ENCODE peak calls at places on chromosomes 5 and 9, in seven cellular contexts. One of them, this sample, is unnamed.

GRCh38 chr5:123176938-123177275 is 87.9 kb downstream of the PRDM6 start:
- DNase-seq in astrocyte: no peak
- DNase-seq in CD8-positive, alpha-beta memory T cell: no peak
- DNase-seq in AG09309: no peak
- DNase-seq in left ventricle myocardium inferior: no peak
- DNase-seq in astrocyte of the cerebellum: no peak
- DNase-seq in cardiac muscle cell: no peak
- DNase-seq in this sample: no peak

GRCh38 chr9:107933042-107933441 is 443.5 kb upstream of the KLF4 start:
- DNase-seq in left ventricle myocardium inferior: no peak
- DNase-seq in astrocyte: no peak
- DNase-seq in CD8-positive, alpha-beta memory T cell: no peak
- DNase-seq in astrocyte of the cerebellum: no peak
- DNase-seq in cardiac muscle cell: no peak
- DNase-seq in AG09309: no peak
- DNase-seq in this sample: peak

GRCh38 chr5:149328177-149328576 is 17.1 kb upstream of the GRPEL2 start:
- DNase-seq in astrocyte of the cerebellum: no peak
- DNase-seq in AG09309: no peak
- DNase-seq in cardiac muscle cell: no peak
- DNase-seq in astrocyte: no peak
- DNase-seq in CD8-positive, alpha-beta memory T cell: no peak
- DNase-seq in left ventricle myocardium inferior: no peak
- DNase-seq in this sample: no peak

GRCh38 chr5:146283344-146283761 is 55.3 kb upstream of the POU4F3 start:
- DNase-seq in astrocyte of the cerebellum: peak
- DNase-seq in cardiac muscle cell: no peak
- DNase-seq in CD8-positive, alpha-beta memory T cell: no peak
- DNase-seq in AG09309: peak
- DNase-seq in astrocyte: peak
- DNase-seq in left ventricle myocardium inferior: no peak
- DNase-seq in this sample: peak

GRCh38 chr5:98163796-98164493 is 609.5 kb upstream of the RGMB start:
- DNase-seq in left ventricle myocardium inferior: no peak
- DNase-seq in astrocyte: no peak
- DNase-seq in astrocyte of the cerebellum: no peak
- DNase-seq in CD8-positive, alpha-beta memory T cell: no peak
- DNase-seq in AG09309: no peak
- DNase-seq in cardiac muscle cell: no peak
- DNase-seq in this sample: no peak

GRCh38 chr9:128160603-128160987 is 530 bp downstream of the BBLN start:
- DNase-seq in CD8-positive, alpha-beta memory T cell: no peak
- DNase-seq in AG09309: no peak
- DNase-seq in left ventricle myocardium inferior: no peak
- DNase-seq in astrocyte: no peak
- DNase-seq in astrocyte of the cerebellum: no peak
- DNase-seq in cardiac muscle cell: no peak
- DNase-seq in this sample: no peak

GRCh38 chr9:35940474-35941467 is 17.2 kb downstream of the OR2S2 start:
- DNase-seq in astrocyte: peak
- DNase-seq in CD8-positive, alpha-beta memory T cell: peak
- DNase-seq in astrocyte of the cerebellum: no peak
- DNase-seq in AG09309: no peak
- DNase-seq in cardiac muscle cell: no peak
- DNase-seq in left ventricle myocardium inferior: no peak
- DNase-seq in this sample: no peak

GRCh38 chr9:37215456-37216229 is 95.3 kb downstream of the ZCCHC7 start:
- DNase-seq in AG09309: peak
- DNase-seq in left ventricle myocardium inferior: no peak
- DNase-seq in CD8-positive, alpha-beta memory T cell: no peak
- DNase-seq in astrocyte of the cerebellum: no peak
- DNase-seq in astrocyte: peak
- DNase-seq in cardiac muscle cell: no peak
- DNase-seq in this sample: peak

GRCh38 chr5:134527156-134527960 is 1.9 kb downstream of the JADE2 start:
- DNase-seq in AG09309: peak
- DNase-seq in CD8-positive, alpha-beta memory T cell: peak
- DNase-seq in astrocyte: peak
- DNase-seq in left ventricle myocardium inferior: peak
- DNase-seq in astrocyte of the cerebellum: peak
- DNase-seq in cardiac muscle cell: peak
- DNase-seq in this sample: peak

GRCh38 chr5:43193171-43193951 is 1.3 kb downstream of the NIM1K start:
- DNase-seq in AG09309: peak
- DNase-seq in CD8-positive, alpha-beta memory T cell: peak
- DNase-seq in cardiac muscle cell: no peak
- DNase-seq in astrocyte of the cerebellum: peak
- DNase-seq in astrocyte: peak
- DNase-seq in left ventricle myocardium inferior: no peak
- DNase-seq in this sample: peak

GRCh38 chr9:34986541-34987047 is 3.0 kb upstream of the DNAJB5 start:
- DNase-seq in left ventricle myocardium inferior: peak
- DNase-seq in astrocyte of the cerebellum: no peak
- DNase-seq in cardiac muscle cell: no peak
- DNase-seq in astrocyte: peak
- DNase-seq in AG09309: no peak
- DNase-seq in CD8-positive, alpha-beta memory T cell: peak
- DNase-seq in this sample: no peak

GRCh38 chr5:38500861-38501260 is 55.6 kb downstream of the LIFR start:
- DNase-seq in cardiac muscle cell: no peak
- DNase-seq in AG09309: peak
- DNase-seq in left ventricle myocardium inferior: no peak
- DNase-seq in astrocyte of the cerebellum: peak
- DNase-seq in CD8-positive, alpha-beta memory T cell: no peak
- DNase-seq in astrocyte: peak
- DNase-seq in this sample: peak

GRCh38 chr5:133565993-133566392 is 46.3 kb downstream of the FSTL4 start:
- DNase-seq in AG09309: no peak
- DNase-seq in astrocyte of the cerebellum: peak
- DNase-seq in left ventricle myocardium inferior: no peak
- DNase-seq in CD8-positive, alpha-beta memory T cell: no peak
- DNase-seq in cardiac muscle cell: peak
- DNase-seq in astrocyte: peak
- DNase-seq in this sample: no peak

GRCh38 chr5:88502179-88503064 is 233.8 kb upstream of the TMEM161B start:
- DNase-seq in AG09309: no peak
- DNase-seq in left ventricle myocardium inferior: no peak
- DNase-seq in astrocyte: peak
- DNase-seq in astrocyte of the cerebellum: peak
- DNase-seq in CD8-positive, alpha-beta memory T cell: peak
- DNase-seq in cardiac muscle cell: no peak
- DNase-seq in this sample: no peak

GRCh38 chr5:107849118-107849517 is 178.4 kb upstream of the EFNA5 start:
- DNase-seq in AG09309: no peak
- DNase-seq in astrocyte: no peak
- DNase-seq in left ventricle myocardium inferior: no peak
- DNase-seq in astrocyte of the cerebellum: no peak
- DNase-seq in CD8-positive, alpha-beta memory T cell: no peak
- DNase-seq in cardiac muscle cell: no peak
- DNase-seq in this sample: no peak

GRCh38 chr5:115166744-115167393 is 2.8 kb downstream of the TRIM36 start:
- DNase-seq in astrocyte of the cerebellum: no peak
- DNase-seq in cardiac muscle cell: no peak
- DNase-seq in CD8-positive, alpha-beta memory T cell: no peak
- DNase-seq in AG09309: no peak
- DNase-seq in astrocyte: no peak
- DNase-seq in left ventricle myocardium inferior: no peak
- DNase-seq in this sample: no peak

GRCh38 chr9:98851730-98852462 is 44.4 kb downstream of the GALNT12 start:
- DNase-seq in astrocyte of the cerebellum: no peak
- DNase-seq in left ventricle myocardium inferior: no peak
- DNase-seq in astrocyte: no peak
- DNase-seq in CD8-positive, alpha-beta memory T cell: no peak
- DNase-seq in cardiac muscle cell: no peak
- DNase-seq in AG09309: no peak
- DNase-seq in this sample: no peak

GRCh38 chr9:15421532-15421931 is 1.1 kb upstream of the SNAPC3 start:
- DNase-seq in AG09309: no peak
- DNase-seq in astrocyte: no peak
- DNase-seq in cardiac muscle cell: no peak
- DNase-seq in left ventricle myocardium inferior: no peak
- DNase-seq in astrocyte of the cerebellum: no peak
- DNase-seq in CD8-positive, alpha-beta memory T cell: no peak
- DNase-seq in this sample: no peak

GRCh38 chr5:174501461-174502069 is 222.8 kb upstream of the MSX2 start:
- DNase-seq in cardiac muscle cell: no peak
- DNase-seq in astrocyte: peak
- DNase-seq in CD8-positive, alpha-beta memory T cell: no peak
- DNase-seq in AG09309: peak
- DNase-seq in astrocyte of the cerebellum: no peak
- DNase-seq in left ventricle myocardium inferior: no peak
- DNase-seq in this sample: peak

GRCh38 chr9:131769361-131769760 is 29.5 kb upstream of the RAPGEF1 start:
- DNase-seq in left ventricle myocardium inferior: no peak
- DNase-seq in AG09309: no peak
- DNase-seq in cardiac muscle cell: no peak
- DNase-seq in astrocyte: no peak
- DNase-seq in CD8-positive, alpha-beta memory T cell: no peak
- DNase-seq in astrocyte of the cerebellum: no peak
- DNase-seq in this sample: no peak

GRCh38 chr9:136572003-136572595 is 26.3 kb upstream of the NOTCH1 start:
- DNase-seq in cardiac muscle cell: peak
- DNase-seq in astrocyte of the cerebellum: peak
- DNase-seq in astrocyte: peak
- DNase-seq in left ventricle myocardium inferior: peak
- DNase-seq in AG09309: no peak
- DNase-seq in CD8-positive, alpha-beta memory T cell: no peak
- DNase-seq in this sample: peak
- H3K4me3 ChIP-seq in cardiac muscle cell: no peak
- H3K4me3 ChIP-seq in astrocyte of the cerebellum: no peak
- H3K4me3 ChIP-seq in astrocyte: no peak
- H3K4me3 ChIP-seq in left ventricle myocardium inferior: peak
- H3K4me3 ChIP-seq in AG09309: no peak
- H3K4me3 ChIP-seq in CD8-positive, alpha-beta memory T cell: no peak
- H3K4me3 ChIP-seq in this sample: no peak

GRCh38 chr5:161002571-161003074 is 150.6 kb upstream of the ATP10B start:
- DNase-seq in astrocyte: no peak
- DNase-seq in AG09309: no peak
- DNase-seq in cardiac muscle cell: no peak
- DNase-seq in CD8-positive, alpha-beta memory T cell: no peak
- DNase-seq in astrocyte of the cerebellum: no peak
- DNase-seq in left ventricle myocardium inferior: no peak
- DNase-seq in this sample: no peak
- H3K4me3 ChIP-seq in astrocyte: no peak
- H3K4me3 ChIP-seq in AG09309: no peak
- H3K4me3 ChIP-seq in cardiac muscle cell: no peak
- H3K4me3 ChIP-seq in CD8-positive, alpha-beta memory T cell: no peak
- H3K4me3 ChIP-seq in astrocyte of the cerebellum: no peak
- H3K4me3 ChIP-seq in left ventricle myocardium inferior: no peak
- H3K4me3 ChIP-seq in this sample: no peak

DNA sequence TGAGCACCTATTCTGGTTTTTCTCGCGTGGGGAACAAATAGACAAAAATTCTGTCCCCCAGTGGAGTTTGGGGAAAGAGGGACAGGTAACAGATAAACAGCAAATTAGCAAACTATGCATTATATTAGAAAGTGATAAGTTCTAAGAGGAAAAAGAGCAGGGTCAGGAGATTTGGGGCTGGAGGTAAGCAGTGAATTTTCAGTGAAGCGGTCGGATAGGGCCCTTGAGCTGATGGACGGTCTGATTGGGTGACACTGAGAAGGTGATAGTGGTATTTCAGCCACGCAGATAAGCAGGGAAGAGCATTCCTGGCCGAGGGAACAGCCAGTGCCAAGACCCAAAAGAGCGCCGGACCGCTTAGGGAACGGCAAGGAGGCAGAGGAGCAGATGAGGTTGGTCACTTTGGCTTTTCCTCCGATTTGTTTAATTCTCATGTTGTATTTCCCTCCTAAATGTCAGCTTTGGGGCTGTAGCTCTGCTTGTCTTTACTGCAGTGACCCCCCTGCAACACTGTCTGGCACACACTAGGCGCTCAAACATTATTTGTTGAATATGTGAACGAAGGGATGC is 1.0 kb upstream of the PTPN3 start:
- DNase-seq in CD8-positive, alpha-beta memory T cell: no peak
- DNase-seq in left ventricle myocardium inferior: no peak
- DNase-seq in astrocyte of the cerebellum: no peak
- DNase-seq in cardiac muscle cell: no peak
- DNase-seq in astrocyte: no peak
- DNase-seq in AG09309: no peak
- DNase-seq in this sample: no peak
- H3K4me3 ChIP-seq in CD8-positive, alpha-beta memory T cell: no peak
- H3K4me3 ChIP-seq in left ventricle myocardium inferior: peak
- H3K4me3 ChIP-seq in astrocyte of the cerebellum: peak
- H3K4me3 ChIP-seq in cardiac muscle cell: peak
- H3K4me3 ChIP-seq in astrocyte: peak
- H3K4me3 ChIP-seq in AG09309: no peak
- H3K4me3 ChIP-seq in this sample: peak

GRCh38 chr9:130627896-130628792 is 36.2 kb upstream of the PRDM12 start:
- DNase-seq in CD8-positive, alpha-beta memory T cell: no peak
- DNase-seq in left ventricle myocardium inferior: no peak
- DNase-seq in cardiac muscle cell: no peak
- DNase-seq in AG09309: no peak
- DNase-seq in astrocyte: no peak
- DNase-seq in astrocyte of the cerebellum: no peak
- DNase-seq in this sample: no peak

GRCh38 chr9:130627051-130627450 is 37.3 kb upstream of the PRDM12 start:
- DNase-seq in CD8-positive, alpha-beta memory T cell: no peak
- DNase-seq in astrocyte: no peak
- DNase-seq in astrocyte of the cerebellum: no peak
- DNase-seq in AG09309: no peak
- DNase-seq in left ventricle myocardium inferior: no peak
- DNase-seq in cardiac muscle cell: no peak
- DNase-seq in this sample: no peak

GRCh38 chr9:130624154-130624553 is 40.2 kb upstream of the PRDM12 start:
- DNase-seq in astrocyte of the cerebellum: no peak
- DNase-seq in CD8-positive, alpha-beta memory T cell: no peak
- DNase-seq in left ventricle myocardium inferior: no peak
- DNase-seq in cardiac muscle cell: no peak
- DNase-seq in astrocyte: no peak
- DNase-seq in AG09309: no peak
- DNase-seq in this sample: no peak

GRCh38 chr9:130623466-130623865 is 40.9 kb upstream of the PRDM12 start:
- DNase-seq in AG09309: no peak
- DNase-seq in astrocyte: no peak
- DNase-seq in CD8-positive, alpha-beta memory T cell: no peak
- DNase-seq in astrocyte of the cerebellum: no peak
- DNase-seq in cardiac muscle cell: no peak
- DNase-seq in left ventricle myocardium inferior: no peak
- DNase-seq in this sample: no peak

DNA sequence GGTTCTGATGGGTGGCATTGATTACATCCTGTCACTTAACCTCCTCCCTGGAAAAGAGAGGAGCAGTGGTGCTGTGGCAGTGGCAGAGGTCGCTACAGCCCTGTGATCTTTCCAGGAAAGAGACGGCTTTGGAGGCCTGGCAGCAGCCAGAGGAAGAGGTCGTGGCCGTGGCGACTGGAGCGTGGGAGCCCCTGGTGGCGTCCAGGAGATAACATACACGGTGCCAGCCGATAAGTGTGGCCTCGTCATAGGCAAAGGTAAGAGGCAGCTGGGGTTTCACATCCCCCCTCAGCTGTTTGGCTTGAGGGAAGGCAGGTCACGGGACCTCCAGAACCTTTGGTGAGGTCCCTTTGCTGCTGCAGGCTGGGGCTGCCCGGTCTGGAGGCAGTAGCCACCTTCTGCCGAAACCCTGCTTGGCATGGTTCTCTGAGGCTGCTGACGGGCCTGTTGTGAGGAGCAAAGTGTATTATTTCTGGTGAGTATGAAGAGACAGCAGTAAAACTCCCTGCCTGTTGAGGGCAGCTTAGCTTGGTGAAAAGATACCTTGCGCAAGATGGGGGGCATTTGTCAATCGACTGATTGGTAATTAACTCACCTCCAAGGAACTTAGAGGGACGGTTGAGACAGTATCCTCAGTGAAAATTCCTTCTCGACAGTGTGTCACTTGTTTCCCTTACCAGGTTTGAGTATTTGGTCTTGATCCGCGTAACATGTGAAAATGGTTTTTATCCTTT is 38.0 kb upstream of the PRDM12 start:
- DNase-seq in CD8-positive, alpha-beta memory T cell: no peak
- DNase-seq in astrocyte of the cerebellum: no peak
- DNase-seq in cardiac muscle cell: peak
- DNase-seq in left ventricle myocardium inferior: peak
- DNase-seq in astrocyte: no peak
- DNase-seq in AG09309: no peak
- DNase-seq in this sample: no peak
- H3K4me3 ChIP-seq in CD8-positive, alpha-beta memory T cell: no peak
- H3K4me3 ChIP-seq in astrocyte of the cerebellum: no peak
- H3K4me3 ChIP-seq in cardiac muscle cell: no peak
- H3K4me3 ChIP-seq in left ventricle myocardium inferior: no peak
- H3K4me3 ChIP-seq in astrocyte: no peak
- H3K4me3 ChIP-seq in AG09309: no peak
- H3K4me3 ChIP-seq in this sample: no peak